ENCODE peak calls at places on chromosome 22, in eight cellular contexts. S is activated CD4-positive, alpha-beta T cell treated with anti-CD3 and anti-CD28 coated beads, Interleukin-2, amount 50 U/mL, for 24 hours; O is stimulated activated CD4-positive, alpha-beta T cell treated with anti-CD3 and anti-CD28 coated beads, Interleukin-1b, Interleukin-23, amount 100 ng/mL, for 48 hours; M is non-pigmented ciliary epithelial cell; T is NCI-H1092; B is OCI-LY7; L is lung; Y is small intestine. W is an unnamed sample.

GRCh38 chr22:23858484-23858815 is 775 bp downstream of the SLC2A11 start:
- DNase-seq in B (no peak), M (no peak), L (no peak), O (no peak), T (no peak), S (no peak), Y (no peak), W (no peak)

GRCh38 chr22:26259510-26259909 is 90.2 kb downstream of the SEZ6L start:
- DNase-seq in Y (peak; percentile 1), B (peak; percentile 36), M (no peak), O (no peak), T (no peak), S (no peak), L (no peak), W (peak; percentile 50)

GRCh38 chr22:27870234-27871191 is 48.5 kb downstream of the PITPNB start:
- DNase-seq in M (no peak), L (no peak), O (no peak), S (no peak), T (no peak), Y (peak; percentile 58), B (no peak), W (no peak)

GRCh38 chr22:37896181-37896592 is 9.9 kb upstream of the MICALL1 start:
- DNase-seq in S (no peak), L (no peak), O (peak; percentile 43), Y (peak; percentile 81), T (no peak), M (no peak), B (peak; percentile 86), W (no peak)

GRCh38 chr22:29636751-29637150 is 33.3 kb downstream of the NF2 start:
- DNase-seq in L (no peak), Y (no peak), S (no peak), T (no peak), M (no peak), B (no peak), O (no peak), W (no peak)

GRCh38 chr22:48490513-48491411 is 1336.9 kb downstream of the BRD1 start:
- DNase-seq in L (no peak), M (no peak), S (no peak), T (no peak), B (no peak), Y (no peak), O (no peak), W (peak; percentile 34)

GRCh38 chr22:39634530-39635399 is 64.2 kb downstream of the CACNA1I start:
- DNase-seq in B (no peak), M (peak; percentile 67), L (no peak), O (peak; percentile 47), T (no peak), S (no peak), Y (peak; percentile 16), W (peak; percentile 85)

GRCh38 chr22:20422965-20423635 is 14.5 kb downstream of the SCARF2 start:
- DNase-seq in Y (no peak), T (no peak), B (no peak), O (no peak), S (no peak), L (no peak), M (no peak), W (peak; percentile 90)

GRCh38 chr22:33513388-33514336 is 406.6 kb downstream of the LARGE1 start:
- DNase-seq in Y (peak; percentile 13), O (no peak), L (no peak), B (no peak), S (no peak), T (no peak), M (no peak), W (no peak)

GRCh38 chr22:30424471-30425326 is 869 bp upstream of the MTFP1 start:
- DNase-seq in B (peak; percentile 44), T (no peak), S (no peak), L (no peak), O (no peak), M (no peak), Y (peak; percentile 47), W (no peak)

W was measured in AG08395.